ENCODE peak calls at places on chromosome 6, in seven cellular contexts. W is iPS-NIHi11, X is cardiac muscle cell, N is NCI-H2171, E is posterior cingulate gyrus, A is GM23338, U is kidney tubule cell. Z is an unnamed sample.

GRCh38 chr6:26223677-26224546 is 136.7 kb downstream of the HFE start:
- DNase-seq in W (no peak), X (peak; percentile 93), N (peak; percentile 86), E (peak; percentile 78), A (peak; percentile 84), U (peak; percentile 94), Z (peak; percentile 82)

GRCh38 chr6:46949662-46950280 is 28.0 kb upstream of the ADGRF5 start:
- DNase-seq in W (no peak), X (no peak), N (no peak), E (no peak), A (no peak), U (peak; percentile 34), Z (no peak)

GRCh38 chr6:170200458-170200891 is 90.4 kb downstream of the DLL1 start:
- DNase-seq in W (no peak), X (no peak), N (no peak), E (peak; percentile 89), A (no peak), U (no peak), Z (no peak)

GRCh38 chr6:50381106-50381415 is 331.3 kb upstream of the DEFB112 start:
- DNase-seq in W (peak; percentile 9), X (no peak), N (no peak), E (no peak), A (peak; percentile 73), U (no peak), Z (no peak)

GRCh38 chr6:149306967-149307366 is 10.5 kb upstream of the TAB2 start:
- DNase-seq in W (no peak), X (no peak), N (no peak), E (no peak), A (no peak), U (peak; percentile 56), Z (no peak)

GRCh38 chr6:144295981-144296767 is 11.0 kb downstream of the UTRN start:
- DNase-seq in W (no peak), X (no peak), N (no peak), E (no peak), A (no peak), U (no peak), Z (no peak)

GRCh38 chr6:36822506-36823269 is 16.6 kb downstream of the CPNE5 start:
- DNase-seq in W (no peak), X (no peak), N (no peak), E (no peak), A (no peak), U (peak; percentile 39), Z (no peak)

GRCh38 chr6:56386717-56387116 is 139.3 kb upstream of the COL21A1 start:
- DNase-seq in W (no peak), X (no peak), N (no peak), E (no peak), A (no peak), U (no peak), Z (no peak)

GRCh38 chr6:37862992-37863391 is 43.5 kb downstream of the ZFAND3 start:
- DNase-seq in W (no peak), X (no peak), N (no peak), E (no peak), A (no peak), U (peak; percentile 49), Z (no peak)

GRCh38 chr6:116210750-116211425 is 43.0 kb downstream of the TSPYL4 start:
- DNase-seq in W (no peak), X (peak; percentile 13), N (no peak), E (peak; percentile 74), A (no peak), U (peak; percentile 81), Z (no peak)

GRCh38 chr6:166782541-166782940 is 155.5 kb upstream of the RPS6KA2 start:
- DNase-seq in W (no peak), X (no peak), N (no peak), E (peak; percentile 40), A (no peak), U (no peak), Z (no peak)

Z was measured in DND-41.